ENCODE peak calls at places on chromosome 4, in nine cellular contexts. One of them, this sample, is unnamed.

GRCh38 chr4:56575820-56576429 is 70.3 kb downstream of the ARL9 start:
- DNase-seq in EL: peak; percentile 35
- DNase-seq in NCI-H1092: no peak
- DNase-seq in kidney tubule cell: peak; percentile 38
- DNase-seq in lower lobe of right lung: no peak
- DNase-seq in stimulated activated CD4-positive, alpha-beta T cell treated with anti-CD3 and anti-CD28 coated beads, TNF-alpha, amount 100 ng/mL, for 24 hours: no peak
- DNase-seq in Right ventricle myocardium inferior: no peak
- DNase-seq in retina: no peak
- DNase-seq in iris pigment epithelial cell: peak; percentile 54
- DNase-seq in this sample: peak; percentile 24

GRCh38 chr4:40629401-40630334 is at the start of gene RBM47:
- DNase-seq in EL: peak; percentile 61
- DNase-seq in NCI-H1092: peak; percentile 31
- DNase-seq in kidney tubule cell: peak; percentile 82
- DNase-seq in lower lobe of right lung: peak; percentile 89
- DNase-seq in stimulated activated CD4-positive, alpha-beta T cell treated with anti-CD3 and anti-CD28 coated beads, TNF-alpha, amount 100 ng/mL, for 24 hours: peak; percentile 36
- DNase-seq in Right ventricle myocardium inferior: peak; percentile 91
- DNase-seq in retina: peak; percentile 72
- DNase-seq in iris pigment epithelial cell: peak; percentile 51
- DNase-seq in this sample: peak; percentile 60

GRCh38 chr4:139416073-139416673 is 37.7 kb upstream of the RAB33B start:
- DNase-seq in EL: peak; percentile 35
- DNase-seq in NCI-H1092: no peak
- DNase-seq in kidney tubule cell: peak; percentile 51
- DNase-seq in lower lobe of right lung: no peak
- DNase-seq in stimulated activated CD4-positive, alpha-beta T cell treated with anti-CD3 and anti-CD28 coated beads, TNF-alpha, amount 100 ng/mL, for 24 hours: no peak
- DNase-seq in Right ventricle myocardium inferior: no peak
- DNase-seq in retina: no peak
- DNase-seq in iris pigment epithelial cell: peak; percentile 60
- DNase-seq in this sample: peak; percentile 28

GRCh38 chr4:107276052-107276451 is 239.9 kb upstream of the DKK2 start:
- DNase-seq in EL: no peak
- DNase-seq in NCI-H1092: no peak
- DNase-seq in kidney tubule cell: no peak
- DNase-seq in lower lobe of right lung: no peak
- DNase-seq in stimulated activated CD4-positive, alpha-beta T cell treated with anti-CD3 and anti-CD28 coated beads, TNF-alpha, amount 100 ng/mL, for 24 hours: no peak
- DNase-seq in Right ventricle myocardium inferior: no peak
- DNase-seq in retina: no peak
- DNase-seq in iris pigment epithelial cell: peak; percentile 75
- DNase-seq in this sample: no peak

GRCh38 chr4:38409852-38410251 is 254.1 kb upstream of the KLF3 start:
- DNase-seq in EL: no peak
- DNase-seq in NCI-H1092: no peak
- DNase-seq in kidney tubule cell: no peak
- DNase-seq in lower lobe of right lung: no peak
- DNase-seq in stimulated activated CD4-positive, alpha-beta T cell treated with anti-CD3 and anti-CD28 coated beads, TNF-alpha, amount 100 ng/mL, for 24 hours: no peak
- DNase-seq in Right ventricle myocardium inferior: no peak
- DNase-seq in retina: no peak
- DNase-seq in iris pigment epithelial cell: no peak
- DNase-seq in this sample: no peak

GRCh38 chr4:41360214-41360910 is 103.6 kb downstream of the UCHL1 start:
- DNase-seq in EL: peak; percentile 80
- DNase-seq in NCI-H1092: peak; percentile 76
- DNase-seq in kidney tubule cell: peak; percentile 76
- DNase-seq in lower lobe of right lung: peak; percentile 83
- DNase-seq in stimulated activated CD4-positive, alpha-beta T cell treated with anti-CD3 and anti-CD28 coated beads, TNF-alpha, amount 100 ng/mL, for 24 hours: no peak
- DNase-seq in Right ventricle myocardium inferior: peak; percentile 87
- DNase-seq in retina: peak; percentile 91
- DNase-seq in iris pigment epithelial cell: peak; percentile 63
- DNase-seq in this sample: peak; percentile 9

GRCh38 chr4:25535278-25535677 is 120.4 kb upstream of the SLC34A2 start:
- DNase-seq in EL: no peak
- DNase-seq in NCI-H1092: no peak
- DNase-seq in kidney tubule cell: peak; percentile 91
- DNase-seq in lower lobe of right lung: no peak
- DNase-seq in stimulated activated CD4-positive, alpha-beta T cell treated with anti-CD3 and anti-CD28 coated beads, TNF-alpha, amount 100 ng/mL, for 24 hours: no peak
- DNase-seq in Right ventricle myocardium inferior: no peak
- DNase-seq in retina: peak; percentile 67
- DNase-seq in iris pigment epithelial cell: no peak
- DNase-seq in this sample: peak; percentile 42

GRCh38 chr4:143482753-143483362 is 30.6 kb upstream of the SMARCA5 start:
- DNase-seq in EL: peak; percentile 41
- DNase-seq in NCI-H1092: peak; percentile 2
- DNase-seq in kidney tubule cell: peak; percentile 56
- DNase-seq in lower lobe of right lung: no peak
- DNase-seq in stimulated activated CD4-positive, alpha-beta T cell treated with anti-CD3 and anti-CD28 coated beads, TNF-alpha, amount 100 ng/mL, for 24 hours: no peak
- DNase-seq in Right ventricle myocardium inferior: no peak
- DNase-seq in retina: no peak
- DNase-seq in iris pigment epithelial cell: peak; percentile 65
- DNase-seq in this sample: peak; percentile 40

GRCh38 chr4:55880652-55881280 is 27.3 kb downstream of the EXOC1 start:
- DNase-seq in EL: no peak
- DNase-seq in NCI-H1092: no peak
- DNase-seq in kidney tubule cell: no peak
- DNase-seq in lower lobe of right lung: no peak
- DNase-seq in stimulated activated CD4-positive, alpha-beta T cell treated with anti-CD3 and anti-CD28 coated beads, TNF-alpha, amount 100 ng/mL, for 24 hours: no peak
- DNase-seq in Right ventricle myocardium inferior: no peak
- DNase-seq in retina: no peak
- DNase-seq in iris pigment epithelial cell: no peak
- DNase-seq in this sample: no peak

GRCh38 chr4:76688737-76689078 is 209.2 kb downstream of the SOWAHB start:
- DNase-seq in EL: no peak
- DNase-seq in NCI-H1092: no peak
- DNase-seq in kidney tubule cell: peak; percentile 42
- DNase-seq in lower lobe of right lung: no peak
- DNase-seq in stimulated activated CD4-positive, alpha-beta T cell treated with anti-CD3 and anti-CD28 coated beads, TNF-alpha, amount 100 ng/mL, for 24 hours: no peak
- DNase-seq in Right ventricle myocardium inferior: no peak
- DNase-seq in retina: no peak
- DNase-seq in iris pigment epithelial cell: no peak
- DNase-seq in this sample: peak; percentile 31

This sample was measured in RPMI7951.